ENCODE peak calls at places on chromosome 14, in seven cellular contexts. N is omental fat pad, M is cardiac septum, W is AG09309, B is dorsolateral prefrontal cortex, D is transverse colon, J is kidney glomerular epithelial cell. Y is an unnamed sample.
A peak's percentile ranks its signal among the peaks of the same experiment; 100 is the strongest.

GRCh38 chr14:74407801-74408154 is 18.2 kb downstream of the SYNDIG1L start:
- DNase-seq in N (no peak), M (peak; percentile 63), W (no peak), B (peak; percentile 14), D (no peak), J (no peak), Y (no peak)

GRCh38 chr14:104428333-104428851 is 151.2 kb upstream of the C14orf180 start:
- DNase-seq in N (peak; percentile 6), M (peak; percentile 73), W (no peak), B (peak; percentile 30), D (no peak), J (no peak), Y (no peak)

GRCh38 chr14:63039800-63040380 is 5.4 kb downstream of the KCNH5 start:
- DNase-seq in N (no peak), M (no peak), W (no peak), B (no peak), D (no peak), J (peak; percentile 75), Y (no peak)

GRCh38 chr14:52365071-52365470 is 51.0 kb downstream of the PTGER2 start:
- DNase-seq in N (no peak), M (no peak), W (no peak), B (no peak), D (no peak), J (no peak), Y (no peak)

GRCh38 chr14:103142903-103143302 is 19.6 kb downstream of the TNFAIP2 start:
- DNase-seq in N (no peak), M (no peak), W (no peak), B (no peak), D (no peak), J (no peak), Y (no peak)

GRCh38 chr14:69034612-69035262 is 55.6 kb upstream of the ACTN1 start:
- DNase-seq in N (no peak), M (no peak), W (no peak), B (no peak), D (no peak), J (no peak), Y (no peak)

GRCh38 chr14:22848391-22849164 is 12.2 kb downstream of the MMP14 start:
- DNase-seq in N (no peak), M (peak; percentile 82), W (no peak), B (no peak), D (peak; percentile 56), J (no peak), Y (no peak)

GRCh38 chr14:59969319-59969718 is 49.4 kb downstream of the LRRC9 start:
- DNase-seq in N (no peak), M (no peak), W (no peak), B (no peak), D (no peak), J (no peak), Y (no peak)

GRCh38 chr14:64531567-64531966 is 9.0 kb upstream of the HSPA2 start:
- DNase-seq in N (no peak), M (no peak), W (no peak), B (no peak), D (no peak), J (no peak), Y (no peak)

GRCh38 chr14:65483647-65484046 is 71.1 kb downstream of the FUT8 start:
- DNase-seq in N (no peak), M (no peak), W (no peak), B (no peak), D (no peak), J (no peak), Y (no peak)

GRCh38 chr14:100856056-100856950 is 30.4 kb downstream of the MEG3 start:
- DNase-seq in N (no peak), M (no peak), W (no peak), B (no peak), D (no peak), J (no peak), Y (no peak)

GRCh38 chr14:73750161-73750901 is 36.1 kb upstream of the PNMA1 start:
- DNase-seq in N (no peak), M (no peak), W (no peak), B (no peak), D (no peak), J (no peak), Y (no peak)